ENCODE peak calls at places on chromosome 22, in nine cellular contexts. Q is tibial nerve, V is sigmoid colon, E is K562, L is esophagus muscularis mucosa, J is SK-N-SH, O is A549, P is transverse colon, C is upper lobe of left lung. N is an unnamed sample.

GRCh38 chr22:45671783-45672563 is at the start of gene ATXN10:
- DNase-seq in C (peak), P (peak), E (peak), L (no peak), J (peak), V (peak), O (peak), Q (peak), N (peak)

GRCh38 chr22:50621948-50622722 is 5.8 kb downstream of the ARSA start:
- DNase-seq in V (no peak), C (peak), O (no peak), L (no peak), P (peak), E (no peak), Q (no peak), J (peak), N (no peak)

GRCh38 chr22:18156878-18157713 is 7.1 kb downstream of the USP18 start:
- DNase-seq in L (no peak), C (peak), Q (peak), V (peak), J (peak), O (peak), E (peak), P (peak), N (peak)

GRCh38 chr22:23396362-23397007 is 183.6 kb downstream of the IGLL1 start:
- DNase-seq in E (no peak), L (no peak), Q (no peak), O (no peak), V (no peak), J (no peak), P (no peak), C (no peak), N (no peak)

GRCh38 chr22:32985899-32986772 is 72.0 kb downstream of the SYN3 start:
- DNase-seq in V (peak), O (peak), C (peak), Q (peak), P (peak), J (peak), E (peak), L (no peak), N (peak)

GRCh38 chr22:42947211-42947990 is 67.5 kb downstream of the PACSIN2 start:
- DNase-seq in P (no peak), J (no peak), L (no peak), V (no peak), C (peak), E (no peak), O (peak), Q (no peak), N (no peak)

GRCh38 chr22:50443202-50443601 is 31.6 kb downstream of the SBF1 start:
- DNase-seq in C (no peak), V (no peak), E (no peak), Q (no peak), L (no peak), O (no peak), P (no peak), J (no peak), N (no peak)

GRCh38 chr22:33510429-33510904 is 409.8 kb downstream of the LARGE1 start:
- DNase-seq in C (no peak), J (no peak), E (no peak), V (no peak), L (no peak), Q (no peak), O (no peak), P (no peak), N (no peak)

GRCh38 chr22:45180280-45180679 is 16.6 kb downstream of the NUP50 start:
- DNase-seq in J (no peak), E (no peak), V (no peak), C (peak), P (no peak), L (no peak), Q (no peak), O (no peak), N (no peak)

GRCh38 chr22:44389926-44390925 is 77.5 kb upstream of the SHISAL1 start:
- DNase-seq in Q (no peak), L (no peak), O (no peak), J (peak), V (peak), E (no peak), P (no peak), C (peak), N (no peak)

GRCh38 chr22:35155403-35156025 is 89.6 kb downstream of the ISX start:
- DNase-seq in L (no peak), Q (no peak), C (no peak), P (no peak), J (no peak), V (no peak), E (no peak), O (no peak), N (no peak)

GRCh38 chr22:31618057-31618456 is 44.0 kb downstream of the PISD start:
- DNase-seq in L (no peak), J (no peak), Q (no peak), V (no peak), C (no peak), P (no peak), O (no peak), E (no peak), N (no peak)

GRCh38 chr22:23075050-23075449 is 4.7 kb downstream of the GNAZ start:
- DNase-seq in Q (no peak), P (no peak), J (no peak), C (no peak), V (no peak), L (no peak), O (no peak), E (no peak), N (no peak)

GRCh38 chr22:48734359-48734758 is 1093.3 kb downstream of the BRD1 start:
- DNase-seq in P (no peak), E (no peak), L (no peak), J (no peak), C (no peak), O (no peak), Q (no peak), V (no peak), N (no peak)

GRCh38 chr22:48736593-48737460 is 1090.8 kb downstream of the BRD1 start:
- DNase-seq in J (no peak), V (no peak), O (no peak), L (no peak), C (no peak), P (no peak), Q (no peak), E (no peak), N (no peak)

GRCh38 chr22:48737461-48738203 is 1090.0 kb downstream of the BRD1 start:
- DNase-seq in J (no peak), O (no peak), P (no peak), C (no peak), E (no peak), V (peak), Q (no peak), L (no peak), N (no peak)

GRCh38 chr22:48738204-48738980 is 1089.3 kb downstream of the BRD1 start:
- DNase-seq in P (no peak), J (no peak), C (peak), L (no peak), V (peak), Q (no peak), O (no peak), E (no peak), N (no peak)

DNA sequence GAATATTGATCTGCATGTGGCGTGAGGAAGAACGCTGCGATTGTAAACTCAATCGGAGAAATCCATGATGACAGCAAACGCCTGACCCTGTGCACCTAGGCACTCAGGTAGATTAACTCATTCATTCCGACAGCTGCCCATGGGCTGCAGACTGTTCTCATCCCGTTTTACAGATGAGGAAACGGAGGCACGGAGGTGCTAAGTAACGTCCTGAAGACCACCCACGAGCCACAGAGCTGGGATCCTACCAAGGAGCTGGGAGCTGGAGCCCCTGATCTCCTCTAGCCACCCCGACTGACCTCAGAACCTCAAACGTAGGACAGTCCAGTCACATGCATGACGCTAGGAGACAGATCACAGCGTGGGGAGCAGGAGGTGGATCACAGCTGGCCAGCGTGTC is 1092.7 kb downstream of the BRD1 start:
- DNase-seq in C (no peak), E (no peak), Q (no peak), J (no peak), V (no peak), P (no peak), O (no peak), L (no peak), N (no peak)
- TF ChIP-seq EP300 in C (no peak), E (no peak), Q (no peak), J (no peak), V (no peak), P (no peak), O (no peak), L (no peak), N (no peak)

GRCh38 chr22:41480397-41480735 is 11.4 kb downstream of the ACO2 start:
- DNase-seq in O (no peak), Q (no peak), J (no peak), V (no peak), L (no peak), E (no peak), C (no peak), P (no peak), N (no peak)

GRCh38 chr22:41481925-41482318 is 13.0 kb downstream of the ACO2 start:
- DNase-seq in O (no peak), Q (no peak), C (no peak), J (no peak), E (no peak), V (no peak), P (no peak), L (no peak), N (no peak)

GRCh38 chr22:41482319-41482935 is 13.5 kb downstream of the ACO2 start:
- DNase-seq in L (no peak), P (no peak), J (no peak), Q (no peak), V (no peak), O (no peak), E (peak), C (no peak), N (no peak)

GRCh38 chr22:41479671-41480396 is 10.9 kb downstream of the ACO2 start:
- DNase-seq in V (no peak), E (no peak), Q (no peak), J (no peak), P (no peak), L (no peak), C (no peak), O (no peak), N (no peak)

GRCh38 chr22:41481131-41481830 is 12.4 kb downstream of the ACO2 start:
- DNase-seq in C (peak), P (no peak), E (no peak), V (no peak), Q (no peak), L (no peak), J (no peak), O (no peak), N (no peak)
- TF ChIP-seq EP300 in C (peak), P (no peak), E (no peak), V (no peak), Q (no peak), L (no peak), J (no peak), O (no peak), N (no peak)

GRCh38 chr22:19815823-19816290 is 38.8 kb downstream of the GNB1L start:
- DNase-seq in Q (no peak), J (no peak), E (no peak), V (no peak), C (peak), P (no peak), O (no peak), L (no peak), N (no peak)
- TF ChIP-seq EP300 in Q (no peak), J (no peak), E (no peak), V (no peak), C (no peak), P (no peak), O (no peak), L (no peak), N (no peak)

GRCh38 chr22:27387561-27387960 is 414.0 kb downstream of the MN1 start:
- DNase-seq in L (no peak), J (no peak), O (no peak), V (no peak), P (no peak), C (no peak), E (no peak), Q (no peak), N (no peak)
- TF ChIP-seq EP300 in L (no peak), J (no peak), O (no peak), V (no peak), P (no peak), C (no peak), E (no peak), Q (no peak), N (no peak)

GRCh38 chr22:27880778-27881394 is 38.2 kb downstream of the PITPNB start:
- DNase-seq in V (no peak), O (peak), L (no peak), J (peak), E (no peak), Q (peak), C (no peak), P (no peak), N (peak)
- TF ChIP-seq EP300 in V (no peak), O (no peak), L (no peak), J (no peak), E (no peak), Q (no peak), C (no peak), P (no peak), N (no peak)

DNA sequence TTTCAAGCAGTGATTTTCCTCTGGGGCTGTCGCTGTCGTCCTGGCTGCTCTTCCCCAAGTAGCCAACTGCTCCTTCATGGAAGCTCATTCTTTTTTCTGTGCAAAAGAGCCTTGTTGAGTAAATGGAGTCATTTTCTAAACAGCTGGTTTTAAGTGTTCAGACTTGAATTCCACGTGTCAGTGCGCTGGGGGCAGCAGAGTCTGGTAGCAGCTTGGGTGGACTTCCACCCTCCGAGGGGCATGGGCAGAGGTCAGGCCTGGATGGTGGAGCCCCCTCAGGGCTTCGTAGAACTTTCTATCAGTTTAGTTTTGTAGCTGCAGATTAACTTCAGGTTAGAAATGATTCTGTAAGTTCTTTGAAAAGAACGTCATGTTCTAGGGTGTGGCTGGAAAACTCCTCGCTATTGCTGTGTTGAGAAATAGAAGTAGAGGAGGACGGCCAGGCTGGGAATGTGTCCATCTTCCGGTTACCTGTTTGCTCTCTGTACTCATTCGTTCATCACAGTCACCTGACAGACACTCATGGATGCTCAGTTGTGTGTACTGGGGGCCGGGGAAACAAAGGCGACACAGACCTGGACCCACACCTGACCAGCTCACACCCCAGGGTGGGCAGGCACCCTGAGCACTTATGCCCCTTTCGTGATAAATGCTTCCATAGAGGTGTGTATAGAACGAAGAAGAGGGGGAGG is 270.7 kb downstream of the TBC1D22A start:
- DNase-seq in E (no peak), V (peak), J (no peak), L (no peak), P (peak), C (peak), Q (no peak), O (no peak), N (no peak)
- TF ChIP-seq EP300 in E (no peak), V (no peak), J (no peak), L (no peak), P (no peak), C (peak), Q (no peak), O (no peak), N (no peak)

GRCh38 chr22:27980424-27981148 is 61.5 kb upstream of the PITPNB start:
- DNase-seq in O (no peak), E (no peak), L (peak), V (no peak), C (no peak), Q (no peak), J (no peak), P (no peak), N (no peak)
- TF ChIP-seq EP300 in O (no peak), E (no peak), L (no peak), V (no peak), C (no peak), Q (no peak), J (no peak), P (no peak), N (no peak)

GRCh38 chr22:41341990-41342389 is 39.8 kb upstream of the TEF start:
- DNase-seq in V (no peak), O (no peak), L (no peak), C (no peak), Q (no peak), E (no peak), P (no peak), J (no peak), N (no peak)
- TF ChIP-seq EP300 in V (no peak), O (no peak), L (no peak), C (no peak), Q (no peak), E (no peak), P (no peak), J (no peak), N (no peak)